ENCODE peak calls at places on chromosomes 1 and 21, in seven cellular contexts. T, X, B, M, C, K and N are unnamed samples.

GRCh38 chr1:237431448-237431847 is 389.5 kb downstream of the RYR2 start:
- DNase-seq in B (no peak), M (no peak), T (no peak), K (no peak), C (no peak), X (no peak), N (no peak)

GRCh38 chr1:9787702-9788101 is 36.1 kb downstream of the CLSTN1 start:
- DNase-seq in B (peak), X (no peak), T (no peak), C (no peak), K (no peak), M (no peak), N (no peak)

GRCh38 chr1:197614916-197615692 is 160.2 kb downstream of the DENND1B start:
- DNase-seq in T (peak), B (peak), K (no peak), C (peak), X (peak), M (peak), N (peak)

GRCh38 chr21:37263827-37264226 is 3.3 kb downstream of the VPS26C start:
- DNase-seq in K (no peak), B (no peak), T (no peak), M (no peak), X (no peak), C (peak), N (no peak)

GRCh38 chr1:205537386-205538018 is 33.0 kb downstream of the CDK18 start:
- DNase-seq in B (no peak), X (peak), M (no peak), K (no peak), T (no peak), C (peak), N (no peak)

GRCh38 chr1:235888119-235888643 is 21.5 kb upstream of the LYST start:
- DNase-seq in C (no peak), X (no peak), T (no peak), B (peak), M (no peak), K (no peak), N (no peak)

GRCh38 chr1:111671849-111672248 is 52.3 kb downstream of the RAP1A start:
- DNase-seq in M (no peak), K (no peak), X (no peak), T (no peak), C (no peak), B (no peak), N (no peak)

GRCh38 chr1:166766942-166767341 is 72.3 kb upstream of the POGK start:
- DNase-seq in M (no peak), K (no peak), T (no peak), X (no peak), B (no peak), C (no peak), N (no peak)

GRCh38 chr1:53686371-53687267 is 52.3 kb downstream of the GLIS1 start:
- DNase-seq in B (no peak), M (no peak), X (no peak), K (no peak), C (no peak), T (no peak), N (no peak)

GRCh38 chr1:203536575-203536974 is 42.6 kb downstream of the OPTC start:
- DNase-seq in K (no peak), M (no peak), X (no peak), T (no peak), B (no peak), C (peak), N (no peak)

GRCh38 chr1:55143686-55144085 is 71.5 kb downstream of the USP24 start:
- DNase-seq in T (no peak), K (peak), C (no peak), B (no peak), M (no peak), X (no peak), N (peak)

GRCh38 chr1:23543707-23544443 is 12.8 kb upstream of the E2F2 start:
- DNase-seq in C (no peak), K (no peak), X (no peak), T (no peak), B (no peak), M (no peak), N (peak)

GRCh38 chr1:223022641-223023473 is 120.2 kb downstream of the TLR5 start:
- DNase-seq in K (peak), C (no peak), T (no peak), B (no peak), X (no peak), M (no peak), N (no peak)

GRCh38 chr1:44405041-44405803 is at the start of gene RNF220:
- DNase-seq in C (peak), T (peak), X (peak), M (peak), K (peak), B (peak), N (peak)

GRCh38 chr21:21397464-21397863 is 399.3 kb downstream of the NCAM2 start:
- DNase-seq in X (no peak), K (no peak), M (no peak), B (no peak), T (no peak), C (no peak), N (no peak)

GRCh38 chr1:92833840-92834239 is 2.0 kb downstream of the RPL5 start:
- DNase-seq in M (no peak), B (no peak), X (no peak), C (no peak), K (no peak), T (no peak), N (no peak)